ENCODE peak calls at places on chromosomes 1 and 21, in six cellular contexts. One of them, this sample, is unnamed.

GRCh38 chr1:223210786-223211115 is 67.7 kb upstream of the TLR5 start:
- DNase-seq in H1: no peak
- DNase-seq in mesenchymal stem cell: no peak
- DNase-seq in IMR-90: no peak
- DNase-seq in trophoblast cell: no peak
- DNase-seq in neuronal stem cell: no peak
- DNase-seq in this sample: no peak

GRCh38 chr1:218304281-218305039 is 19.4 kb downstream of the RRP15 start:
- DNase-seq in neuronal stem cell: no peak
- DNase-seq in trophoblast cell: no peak
- DNase-seq in mesenchymal stem cell: peak
- DNase-seq in H1: no peak
- DNase-seq in IMR-90: peak
- DNase-seq in this sample: peak

GRCh38 chr1:194865367-194865766 is 1679.0 kb upstream of the B3GALT2 start:
- DNase-seq in IMR-90: peak
- DNase-seq in mesenchymal stem cell: no peak
- DNase-seq in neuronal stem cell: no peak
- DNase-seq in H1: no peak
- DNase-seq in trophoblast cell: no peak
- DNase-seq in this sample: no peak

GRCh38 chr1:205840524-205840923 is 9.4 kb downstream of the PM20D1 start:
- DNase-seq in mesenchymal stem cell: no peak
- DNase-seq in H1: no peak
- DNase-seq in neuronal stem cell: no peak
- DNase-seq in trophoblast cell: no peak
- DNase-seq in IMR-90: no peak
- DNase-seq in this sample: peak

GRCh38 chr1:54800899-54801759 is at the start of gene TTC22:
- DNase-seq in trophoblast cell: peak
- DNase-seq in neuronal stem cell: no peak
- DNase-seq in IMR-90: no peak
- DNase-seq in mesenchymal stem cell: no peak
- DNase-seq in H1: peak
- DNase-seq in this sample: peak

GRCh38 chr1:164188507-164188906 is 370.5 kb upstream of the PBX1 start:
- DNase-seq in mesenchymal stem cell: no peak
- DNase-seq in trophoblast cell: no peak
- DNase-seq in neuronal stem cell: peak
- DNase-seq in H1: no peak
- DNase-seq in IMR-90: no peak
- DNase-seq in this sample: peak

GRCh38 chr1:42424201-42424600 is 31.6 kb downstream of the ZMYND12 start:
- DNase-seq in IMR-90: peak
- DNase-seq in mesenchymal stem cell: no peak
- DNase-seq in trophoblast cell: peak
- DNase-seq in neuronal stem cell: no peak
- DNase-seq in H1: no peak
- DNase-seq in this sample: no peak

GRCh38 chr1:205237526-205238484 is 10.1 kb downstream of the TMCC2 start:
- DNase-seq in H1: no peak
- DNase-seq in neuronal stem cell: no peak
- DNase-seq in trophoblast cell: no peak
- DNase-seq in IMR-90: no peak
- DNase-seq in mesenchymal stem cell: no peak
- DNase-seq in this sample: no peak

GRCh38 chr1:241918879-241919278 is 38.7 kb upstream of the BECN2 start:
- DNase-seq in neuronal stem cell: no peak
- DNase-seq in H1: no peak
- DNase-seq in mesenchymal stem cell: peak
- DNase-seq in IMR-90: peak
- DNase-seq in trophoblast cell: peak
- DNase-seq in this sample: no peak

GRCh38 chr1:23393706-23394105 is 24.1 kb upstream of the ZNF436 start:
- DNase-seq in IMR-90: peak
- DNase-seq in H1: no peak
- DNase-seq in trophoblast cell: no peak
- DNase-seq in mesenchymal stem cell: peak
- DNase-seq in neuronal stem cell: no peak
- DNase-seq in this sample: no peak

GRCh38 chr1:107804134-107804533 is 160.8 kb downstream of the VAV3 start:
- DNase-seq in H1: no peak
- DNase-seq in neuronal stem cell: no peak
- DNase-seq in mesenchymal stem cell: no peak
- DNase-seq in trophoblast cell: no peak
- DNase-seq in IMR-90: no peak
- DNase-seq in this sample: no peak

GRCh38 chr1:10105484-10105883 is 72.7 kb downstream of the UBE4B start:
- DNase-seq in neuronal stem cell: no peak
- DNase-seq in H1: no peak
- DNase-seq in IMR-90: no peak
- DNase-seq in mesenchymal stem cell: no peak
- DNase-seq in trophoblast cell: no peak
- DNase-seq in this sample: no peak

GRCh38 chr1:29806646-29807319 is 570.5 kb downstream of the PTPRU start:
- DNase-seq in H1: peak
- DNase-seq in IMR-90: no peak
- DNase-seq in neuronal stem cell: no peak
- DNase-seq in trophoblast cell: no peak
- DNase-seq in mesenchymal stem cell: no peak
- DNase-seq in this sample: no peak

GRCh38 chr1:200738348-200738732 is 353 bp upstream of the CAMSAP2 start:
- DNase-seq in neuronal stem cell: no peak
- DNase-seq in trophoblast cell: no peak
- DNase-seq in IMR-90: no peak
- DNase-seq in mesenchymal stem cell: no peak
- DNase-seq in H1: no peak
- DNase-seq in this sample: no peak

GRCh38 chr1:25914074-25914995 is 8.1 kb upstream of the STMN1 start:
- DNase-seq in trophoblast cell: peak
- DNase-seq in neuronal stem cell: no peak
- DNase-seq in H1: no peak
- DNase-seq in IMR-90: peak
- DNase-seq in mesenchymal stem cell: no peak
- DNase-seq in this sample: peak

GRCh38 chr1:176051402-176051801 is 155.7 kb downstream of the COP1 start:
- DNase-seq in IMR-90: no peak
- DNase-seq in trophoblast cell: peak
- DNase-seq in mesenchymal stem cell: no peak
- DNase-seq in neuronal stem cell: no peak
- DNase-seq in H1: no peak
- DNase-seq in this sample: no peak

GRCh38 chr1:50967416-50968020 is 2.5 kb upstream of the CDKN2C start:
- DNase-seq in mesenchymal stem cell: peak
- DNase-seq in trophoblast cell: no peak
- DNase-seq in IMR-90: no peak
- DNase-seq in H1: no peak
- DNase-seq in neuronal stem cell: no peak
- DNase-seq in this sample: no peak

GRCh38 chr1:121546830-121547680 is 362.3 kb downstream of the SRGAP2C start:
- DNase-seq in neuronal stem cell: no peak
- DNase-seq in mesenchymal stem cell: peak
- DNase-seq in trophoblast cell: no peak
- DNase-seq in H1: no peak
- DNase-seq in IMR-90: no peak
- DNase-seq in this sample: no peak

DNA sequence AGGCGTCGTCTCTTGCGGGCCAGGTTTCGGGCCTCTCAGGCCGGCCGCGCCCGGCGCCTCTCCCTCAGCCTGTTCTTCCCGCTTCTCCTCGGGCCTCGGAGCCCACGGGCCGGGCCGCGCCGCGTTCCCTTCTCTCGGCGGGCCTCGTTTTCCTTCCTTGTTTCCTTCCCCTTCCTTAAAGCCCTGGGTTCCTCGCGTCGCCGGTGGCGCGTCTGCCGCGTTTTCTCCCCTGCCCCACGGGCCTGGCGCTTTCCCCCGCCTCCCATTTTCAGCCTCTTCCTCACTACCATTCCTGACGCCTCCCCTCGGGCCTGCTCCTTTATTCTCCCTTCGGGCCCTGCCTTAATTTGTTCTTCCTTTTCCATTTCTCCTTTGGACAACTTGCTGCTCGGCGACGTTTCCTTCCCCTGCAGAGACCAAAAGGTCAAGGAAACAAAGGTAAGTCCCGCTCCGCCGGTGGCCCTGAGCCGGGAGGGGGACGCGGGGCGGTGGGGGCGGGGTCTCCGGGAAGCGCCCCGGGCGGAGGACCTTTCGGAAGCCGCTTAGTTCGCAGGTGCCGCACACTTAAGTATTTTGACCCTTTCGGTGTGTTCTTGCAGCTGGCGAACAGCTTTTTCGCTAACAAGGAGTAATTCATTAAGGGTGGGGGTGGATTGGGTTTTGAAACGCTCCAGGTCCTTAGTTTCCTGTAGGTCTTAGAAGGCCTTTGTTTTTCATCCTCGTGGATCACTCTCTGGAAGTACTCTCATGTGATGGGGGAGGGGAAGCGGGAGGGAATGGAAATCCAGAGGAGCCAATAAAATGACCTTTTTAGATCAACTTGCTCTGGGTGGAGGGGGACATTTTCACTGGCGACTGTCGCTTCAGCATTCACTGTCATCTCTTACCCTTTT is 751 bp downstream of the YTHDF2 start:
- DNase-seq in H1: peak
- DNase-seq in neuronal stem cell: peak
- DNase-seq in trophoblast cell: peak
- DNase-seq in mesenchymal stem cell: peak
- DNase-seq in IMR-90: peak
- DNase-seq in this sample: peak
- H2BK120ac ChIP-seq in H1: peak
- H2BK120ac ChIP-seq in neuronal stem cell: peak
- H2BK120ac ChIP-seq in trophoblast cell: peak
- H2BK120ac ChIP-seq in mesenchymal stem cell: peak
- H2BK120ac ChIP-seq in IMR-90: peak
- H2BK120ac ChIP-seq in this sample: peak

DNA sequence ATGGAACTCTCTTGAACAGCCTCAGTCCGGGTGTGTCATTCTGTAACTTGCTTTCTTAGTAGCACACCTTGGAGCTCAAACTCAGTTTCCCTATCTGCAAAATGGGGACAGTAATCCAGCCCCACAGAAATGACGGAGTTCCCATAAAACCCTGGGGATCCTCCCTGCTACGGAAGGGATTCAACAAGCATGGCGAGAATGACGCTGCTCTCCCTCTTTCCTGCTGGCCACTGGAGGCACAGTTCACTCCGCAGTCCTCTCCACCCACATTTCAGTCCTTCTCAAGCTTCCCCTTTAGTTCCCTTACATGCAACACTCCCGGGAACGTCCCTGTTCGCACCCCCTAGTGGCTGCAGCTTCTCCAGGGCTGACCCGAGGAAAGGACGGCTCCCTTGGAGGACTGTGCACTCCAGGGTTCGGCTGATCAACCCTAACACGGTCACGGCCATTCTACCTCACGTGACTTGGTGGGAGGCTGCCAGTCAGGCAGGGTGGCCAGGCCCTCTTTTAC is 20.6 kb downstream of the RUNX3 start:
- DNase-seq in mesenchymal stem cell: peak
- DNase-seq in H1: peak
- DNase-seq in IMR-90: peak
- DNase-seq in neuronal stem cell: peak
- DNase-seq in trophoblast cell: peak
- DNase-seq in this sample: peak
- H4K8ac ChIP-seq in mesenchymal stem cell: peak
- H4K8ac ChIP-seq in H1: peak
- H4K8ac ChIP-seq in IMR-90: no peak
- H4K8ac ChIP-seq in neuronal stem cell: no peak
- H4K8ac ChIP-seq in trophoblast cell: no peak
- H4K8ac ChIP-seq in this sample: no peak

GRCh38 chr1:100249537-100250257 is at the start of gene DBT:
- DNase-seq in neuronal stem cell: peak
- DNase-seq in trophoblast cell: peak
- DNase-seq in mesenchymal stem cell: peak
- DNase-seq in H1: peak
- DNase-seq in IMR-90: peak
- DNase-seq in this sample: peak
- H3K4ac ChIP-seq in neuronal stem cell: peak
- H3K4ac ChIP-seq in trophoblast cell: peak
- H3K4ac ChIP-seq in mesenchymal stem cell: peak
- H3K4ac ChIP-seq in H1: peak
- H3K4ac ChIP-seq in IMR-90: peak
- H3K4ac ChIP-seq in this sample: peak

GRCh38 chr21:26457817-26458216 is 115.3 kb downstream of the CYYR1 start:
- DNase-seq in IMR-90: no peak
- DNase-seq in H1: no peak
- DNase-seq in mesenchymal stem cell: peak
- DNase-seq in trophoblast cell: no peak
- DNase-seq in neuronal stem cell: no peak
- DNase-seq in this sample: no peak
- H2BK120ac ChIP-seq in IMR-90: no peak
- H2BK120ac ChIP-seq in H1: no peak
- H2BK120ac ChIP-seq in mesenchymal stem cell: no peak
- H2BK120ac ChIP-seq in trophoblast cell: no peak
- H2BK120ac ChIP-seq in neuronal stem cell: no peak
- H2BK120ac ChIP-seq in this sample: no peak

DNA sequence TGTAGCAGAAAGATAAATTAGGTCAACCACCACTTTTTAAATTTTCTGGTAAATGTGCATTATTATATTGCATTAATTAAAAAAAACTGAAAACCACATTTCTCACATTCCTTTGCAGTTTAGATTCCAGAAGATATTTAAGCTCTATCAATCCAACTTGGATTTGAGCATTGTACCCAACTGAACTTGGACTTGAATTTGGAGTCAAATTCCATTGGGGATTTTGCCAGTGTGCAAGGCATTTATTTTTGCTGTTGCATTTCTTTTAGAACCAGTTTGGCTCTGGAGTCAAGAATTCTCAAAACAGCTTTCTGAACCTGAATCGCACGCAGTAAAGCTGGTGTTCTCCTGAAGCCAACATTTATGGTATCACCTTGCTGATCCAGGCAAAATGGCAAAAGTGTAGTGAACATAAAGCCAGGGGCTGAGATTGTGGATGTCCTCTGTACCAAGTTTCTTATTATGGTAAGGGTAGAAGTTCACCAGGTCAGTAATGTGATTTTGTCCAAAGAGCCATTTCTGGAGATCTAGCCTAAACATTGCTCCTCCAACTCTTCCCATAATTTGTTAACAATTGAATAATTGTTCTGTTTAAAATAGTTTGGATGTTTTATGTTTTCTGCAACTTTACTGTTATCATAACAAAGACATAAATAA is 890.9 kb downstream of the LRRIQ3 start:
- DNase-seq in trophoblast cell: no peak
- DNase-seq in IMR-90: no peak
- DNase-seq in neuronal stem cell: no peak
- DNase-seq in mesenchymal stem cell: no peak
- DNase-seq in H1: no peak
- DNase-seq in this sample: no peak
- H4K8ac ChIP-seq in trophoblast cell: no peak
- H4K8ac ChIP-seq in IMR-90: no peak
- H4K8ac ChIP-seq in neuronal stem cell: no peak
- H4K8ac ChIP-seq in mesenchymal stem cell: no peak
- H4K8ac ChIP-seq in H1: no peak
- H4K8ac ChIP-seq in this sample: no peak

DNA sequence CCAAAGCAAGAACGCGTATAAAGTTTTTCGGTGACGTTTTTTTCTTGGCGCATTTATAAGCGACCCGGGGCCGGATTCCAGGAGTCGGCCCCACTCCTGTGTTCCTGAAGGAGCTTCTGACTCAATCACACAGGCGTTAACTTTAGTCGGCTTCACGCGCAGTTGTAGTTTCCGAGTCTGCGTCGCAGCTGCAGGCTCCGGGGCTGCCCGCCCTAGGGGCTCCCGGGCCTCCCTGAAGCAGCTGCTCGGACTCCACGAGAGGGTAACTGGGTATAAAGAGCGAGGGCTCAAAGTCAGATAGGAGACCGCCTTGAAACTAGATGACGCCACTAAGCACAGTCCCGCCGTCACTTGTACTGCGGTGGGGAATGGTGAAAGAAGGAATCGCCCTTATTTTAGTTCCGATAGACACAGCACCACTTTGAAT is 768 bp upstream of the KLHL21 start:
- DNase-seq in IMR-90: peak
- DNase-seq in H1: peak
- DNase-seq in mesenchymal stem cell: peak
- DNase-seq in neuronal stem cell: peak
- DNase-seq in trophoblast cell: peak
- DNase-seq in this sample: no peak
- H3K4ac ChIP-seq in IMR-90: peak
- H3K4ac ChIP-seq in H1: peak
- H3K4ac ChIP-seq in mesenchymal stem cell: peak
- H3K4ac ChIP-seq in neuronal stem cell: no peak
- H3K4ac ChIP-seq in trophoblast cell: peak
- H3K4ac ChIP-seq in this sample: peak

This sample was measured in mesendoderm.